ENCODE peak calls at places on chromosomes 16 and 17, in four cellular contexts. Z is HCT116, P is K562, K is Panc1. S is an unnamed sample.
A peak's percentile ranks its signal among the peaks of the same experiment; 100 is the strongest.

GRCh38 chr16:57091990-57092785 is at the start of gene CPNE2:
- DNase-seq in Z (no peak), P (peak; percentile 84), K (no peak), S (no peak)

GRCh38 chr17:73189417-73190099 is 3.3 kb upstream of the COG1 start:
- DNase-seq in Z (peak; percentile 71), P (peak; percentile 33), K (peak; percentile 36), S (peak; percentile 83)

GRCh38 chr17:70313450-70313849 is 144.1 kb downstream of the KCNJ2 start:
- DNase-seq in Z (no peak), P (no peak), K (no peak), S (no peak)

GRCh38 chr17:60526726-60527125 is 684 bp upstream of the APPBP2 start:
- DNase-seq in Z (no peak), P (no peak), K (no peak), S (no peak)

GRCh38 chr16:85183564-85183963 is 71.3 kb upstream of the CIBAR2 start:
- DNase-seq in Z (no peak), P (no peak), K (no peak), S (no peak)

GRCh38 chr16:50696575-50697420 is 3.4 kb downstream of the NOD2 start:
- DNase-seq in Z (peak; percentile 81), P (peak; percentile 55), K (no peak), S (peak; percentile 78)

GRCh38 chr16:51327001-51327400 is 175.9 kb upstream of the SALL1 start:
- DNase-seq in Z (no peak), P (no peak), K (no peak), S (no peak)

GRCh38 chr17:45110676-45111611 is 21.4 kb downstream of the PLCD3 start:
- DNase-seq in Z (no peak), P (no peak), K (no peak), S (no peak)

GRCh38 chr16:83344014-83344413 is 463.8 kb upstream of the HSBP1 start:
- DNase-seq in Z (no peak), P (no peak), K (no peak), S (no peak)

GRCh38 chr16:83533193-83533592 is 274.6 kb upstream of the HSBP1 start:
- DNase-seq in Z (no peak), P (no peak), K (no peak), S (no peak)

GRCh38 chr17:81960130-81960958 is 643 bp downstream of the NOTUM start:
- DNase-seq in Z (no peak), P (peak; percentile 36), K (no peak), S (no peak)

GRCh38 chr17:45270828-45271418 is 9.0 kb upstream of the SPATA32 start:
- DNase-seq in Z (no peak), P (peak; percentile 77), K (no peak), S (no peak)

GRCh38 chr17:3857261-3858105 is 11.4 kb upstream of the NCBP3 start:
- DNase-seq in Z (no peak), P (no peak), K (no peak), S (no peak)

GRCh38 chr16:85232369-85233142 is 120.3 kb upstream of the CIBAR2 start:
- DNase-seq in Z (no peak), P (no peak), K (no peak), S (no peak)

GRCh38 chr17:76085731-76086366 is 6.9 kb downstream of the ZACN start:
- DNase-seq in Z (no peak), P (no peak), K (no peak), S (no peak)

GRCh38 chr16:77898671-77899211 is 110.4 kb downstream of the VAT1L start:
- DNase-seq in Z (no peak), P (no peak), K (no peak), S (no peak)

GRCh38 chr17:43536236-43537088 is 9.7 kb downstream of the ETV4 start:
- DNase-seq in Z (no peak), P (peak; percentile 51), K (no peak), S (no peak)

GRCh38 chr16:6827272-6827671 is 505.4 kb upstream of the RBFOX1 start:
- DNase-seq in Z (no peak), P (no peak), K (no peak), S (no peak)

GRCh38 chr16:85448557-85449194 is 164.4 kb upstream of the GSE1 start:
- DNase-seq in Z (no peak), P (no peak), K (no peak), S (peak; percentile 79)

GRCh38 chr16:17277981-17278381 is 192.8 kb downstream of the XYLT1 start:
- DNase-seq in Z (peak; percentile 24), P (peak; percentile 19), K (no peak), S (peak; percentile 38)

GRCh38 chr17:8138672-8139371 is 13.4 kb downstream of the PER1 start:
- DNase-seq in Z (peak; percentile 95), P (peak; percentile 81), K (peak; percentile 98), S (peak; percentile 96)

GRCh38 chr16:88656291-88656980 is 5.6 kb upstream of the CYBA start:
- DNase-seq in Z (no peak), P (no peak), K (no peak), S (no peak)

GRCh38 chr17:65058151-65058550 is 1.6 kb upstream of the GNA13 start:
- DNase-seq in Z (no peak), P (no peak), K (no peak), S (no peak)

GRCh38 chr17:58317421-58318064 is 11.1 kb downstream of the TSPOAP1 start:
- DNase-seq in Z (peak; percentile 72), P (peak; percentile 59), K (peak; percentile 45), S (peak; percentile 75)

GRCh38 chr17:56206351-56206750 is 53.1 kb downstream of the ANKFN1 start:
- DNase-seq in Z (no peak), P (no peak), K (no peak), S (no peak)

GRCh38 chr16:16075463-16076399 is 126.3 kb downstream of the ABCC1 start:
- DNase-seq in Z (no peak), P (no peak), K (no peak), S (no peak)
- TF ChIP-seq POLR2AphosphoS5 in Z (no peak), P (no peak), K (no peak), S (no peak)

DNA sequence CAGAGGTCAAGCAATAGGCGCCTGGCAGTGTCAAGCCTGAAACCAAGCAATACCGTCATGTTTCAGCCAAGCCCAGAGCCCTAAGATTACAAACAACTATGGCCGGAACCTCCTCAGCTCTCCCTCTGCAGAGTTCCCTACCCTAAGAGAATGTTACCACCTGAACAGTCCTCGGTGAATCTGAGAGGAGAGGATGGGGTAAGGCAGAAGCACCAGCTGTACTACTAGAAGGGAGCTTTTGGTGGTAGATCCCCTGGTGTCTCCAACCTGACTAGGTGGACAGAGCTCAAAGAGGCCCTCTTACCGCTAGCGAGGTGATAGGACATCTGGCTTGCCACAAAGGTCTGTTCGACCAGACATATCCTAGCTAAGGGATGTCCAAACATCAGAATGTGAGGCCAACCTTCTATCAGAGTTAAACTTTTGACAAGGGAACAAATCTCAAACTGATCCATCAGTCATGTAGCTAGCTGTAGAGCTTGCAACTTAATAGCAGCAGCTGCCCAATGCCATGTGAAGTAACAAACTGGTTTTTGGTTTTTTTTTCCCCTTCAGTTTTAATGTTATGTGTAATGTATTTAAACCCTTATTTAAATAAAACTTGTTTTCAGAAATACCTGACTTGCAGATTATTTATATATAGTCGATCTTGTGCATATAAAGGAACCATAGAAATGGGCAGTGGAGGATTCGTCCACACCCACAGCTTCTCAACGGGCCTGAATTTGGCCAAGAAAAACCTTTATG is 2.5 kb downstream of the EIF1 start:
- DNase-seq in Z (no peak), P (no peak), K (no peak), S (no peak)
- TF ChIP-seq TCF7L2 in Z (no peak), P (no peak), K (no peak), S (no peak)

DNA sequence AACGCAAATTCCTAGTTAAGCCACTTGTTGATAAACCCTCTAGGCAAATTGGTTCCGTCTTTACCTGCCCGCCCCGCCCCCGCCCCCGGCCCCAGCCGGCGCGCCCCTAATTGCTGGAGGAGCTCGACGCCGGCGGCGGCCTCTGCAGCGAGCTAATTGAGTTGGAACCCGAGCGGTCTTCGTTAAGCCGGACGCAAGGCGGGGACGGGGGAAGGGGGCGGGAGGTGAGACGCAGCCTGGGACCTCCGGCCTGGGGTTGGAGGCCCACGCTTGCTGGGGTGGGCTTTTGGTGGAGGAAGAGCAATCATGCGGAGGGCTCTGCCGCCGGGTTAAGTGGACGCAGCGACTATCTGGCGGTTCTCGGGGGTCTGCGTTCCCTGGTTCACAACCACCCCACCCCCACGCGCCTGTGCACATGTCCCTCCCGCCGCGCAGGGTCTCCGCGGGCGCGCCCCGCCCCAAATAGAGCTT is 12.7 kb upstream of the FOXF1 start:
- DNase-seq in Z (no peak), P (no peak), K (no peak), S (no peak)
- H3K27ac ChIP-seq in Z (no peak overlapping the region), P (no peak overlapping the region), K (no peak overlapping the region), S (no peak overlapping the region)

DNA sequence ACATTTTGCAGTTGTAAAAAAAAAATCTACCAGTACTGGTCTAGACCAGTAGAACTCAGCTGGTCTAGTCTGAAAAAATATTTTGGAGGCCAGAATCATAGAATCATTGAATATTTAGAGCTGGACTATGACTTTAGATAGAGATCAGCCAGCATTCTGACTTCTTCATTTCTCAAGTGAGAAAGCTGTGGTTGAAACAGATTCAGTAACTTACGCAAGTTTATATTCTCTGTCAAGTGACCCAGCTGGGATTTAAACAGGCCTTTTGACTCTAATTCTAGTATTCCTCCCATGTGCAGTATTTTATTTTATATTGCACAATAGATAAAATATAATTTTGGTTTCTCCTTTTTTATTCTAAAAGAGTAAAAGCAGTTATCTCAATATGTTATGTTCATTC is 4.9 kb downstream of the TNRC6A start:
- DNase-seq in Z (no peak), P (no peak), K (no peak), S (no peak)
- TF ChIP-seq POLR2AphosphoS5 in Z (no peak), P (no peak), K (no peak), S (no peak)